ENCODE peak calls at places on chromosomes 5 and 9, in nine cellular contexts. One of them, this sample, is unnamed.

GRCh38 chr9:79127661-79128060 is 444.1 kb upstream of the TLE4 start:
- DNase-seq in testis: no peak
- DNase-seq in suprapubic skin: no peak
- DNase-seq in CD8-positive, alpha-beta memory T cell: no peak
- DNase-seq in right cardiac atrium: no peak
- DNase-seq in GM23248: peak; percentile 32
- DNase-seq in prostate gland: no peak
- DNase-seq in hepatocyte: no peak
- DNase-seq in cardiac muscle cell: no peak
- DNase-seq in this sample: no peak

GRCh38 chr5:14107536-14107935 is 35.6 kb upstream of the TRIO start:
- DNase-seq in testis: no peak
- DNase-seq in suprapubic skin: no peak
- DNase-seq in CD8-positive, alpha-beta memory T cell: no peak
- DNase-seq in right cardiac atrium: no peak
- DNase-seq in GM23248: peak; percentile 28
- DNase-seq in prostate gland: no peak
- DNase-seq in hepatocyte: no peak
- DNase-seq in cardiac muscle cell: no peak
- DNase-seq in this sample: no peak

GRCh38 chr9:6197330-6197729 is 18.3 kb upstream of the IL33 start:
- DNase-seq in testis: no peak
- DNase-seq in suprapubic skin: no peak
- DNase-seq in CD8-positive, alpha-beta memory T cell: no peak
- DNase-seq in right cardiac atrium: no peak
- DNase-seq in GM23248: peak; percentile 65
- DNase-seq in prostate gland: no peak
- DNase-seq in hepatocyte: peak; percentile 11
- DNase-seq in cardiac muscle cell: no peak
- DNase-seq in this sample: peak; percentile 4

GRCh38 chr9:99868845-99869244 is 37.6 kb upstream of the STX17 start:
- DNase-seq in testis: no peak
- DNase-seq in suprapubic skin: no peak
- DNase-seq in CD8-positive, alpha-beta memory T cell: no peak
- DNase-seq in right cardiac atrium: no peak
- DNase-seq in GM23248: peak; percentile 31
- DNase-seq in prostate gland: no peak
- DNase-seq in hepatocyte: no peak
- DNase-seq in cardiac muscle cell: no peak
- DNase-seq in this sample: no peak

GRCh38 chr5:60821488-60822284 is 22.4 kb downstream of the ELOVL7 start:
- DNase-seq in testis: no peak
- DNase-seq in suprapubic skin: no peak
- DNase-seq in CD8-positive, alpha-beta memory T cell: no peak
- DNase-seq in right cardiac atrium: no peak
- DNase-seq in GM23248: no peak
- DNase-seq in prostate gland: no peak
- DNase-seq in hepatocyte: no peak
- DNase-seq in cardiac muscle cell: no peak
- DNase-seq in this sample: no peak

GRCh38 chr9:133490201-133490681 is 11.3 kb upstream of the SLC2A6 start:
- DNase-seq in testis: no peak
- DNase-seq in suprapubic skin: no peak
- DNase-seq in CD8-positive, alpha-beta memory T cell: no peak
- DNase-seq in right cardiac atrium: no peak
- DNase-seq in GM23248: no peak
- DNase-seq in prostate gland: no peak
- DNase-seq in hepatocyte: no peak
- DNase-seq in cardiac muscle cell: no peak
- DNase-seq in this sample: no peak

GRCh38 chr5:136016945-136017530 is 11.8 kb upstream of the TGFBI start:
- DNase-seq in testis: no peak
- DNase-seq in suprapubic skin: no peak
- DNase-seq in CD8-positive, alpha-beta memory T cell: no peak
- DNase-seq in right cardiac atrium: peak; percentile 44
- DNase-seq in GM23248: peak; percentile 94
- DNase-seq in prostate gland: no peak
- DNase-seq in hepatocyte: no peak
- DNase-seq in cardiac muscle cell: no peak
- DNase-seq in this sample: peak; percentile 46

GRCh38 chr9:16824545-16825041 is 45.9 kb downstream of the BNC2 start:
- DNase-seq in testis: no peak
- DNase-seq in suprapubic skin: no peak
- DNase-seq in CD8-positive, alpha-beta memory T cell: no peak
- DNase-seq in right cardiac atrium: no peak
- DNase-seq in GM23248: no peak
- DNase-seq in prostate gland: peak; percentile 78
- DNase-seq in hepatocyte: peak; percentile 37
- DNase-seq in cardiac muscle cell: no peak
- DNase-seq in this sample: peak; percentile 39

GRCh38 chr5:32115985-32116384 is 58.1 kb downstream of the GOLPH3 start:
- DNase-seq in testis: no peak
- DNase-seq in suprapubic skin: no peak
- DNase-seq in CD8-positive, alpha-beta memory T cell: no peak
- DNase-seq in right cardiac atrium: no peak
- DNase-seq in GM23248: peak; percentile 21
- DNase-seq in prostate gland: no peak
- DNase-seq in hepatocyte: no peak
- DNase-seq in cardiac muscle cell: no peak
- DNase-seq in this sample: peak; percentile 58

GRCh38 chr9:114372971-114373591 is 14.7 kb downstream of the AKNA start:
- DNase-seq in testis: peak; percentile 42
- DNase-seq in suprapubic skin: no peak
- DNase-seq in CD8-positive, alpha-beta memory T cell: peak; percentile 94
- DNase-seq in right cardiac atrium: peak; percentile 59
- DNase-seq in GM23248: no peak
- DNase-seq in prostate gland: no peak
- DNase-seq in hepatocyte: no peak
- DNase-seq in cardiac muscle cell: no peak
- DNase-seq in this sample: peak; percentile 59

GRCh38 chr9:126331964-126332748 is 5.5 kb downstream of the MVB12B start:
- DNase-seq in testis: no peak
- DNase-seq in suprapubic skin: peak; percentile 70
- DNase-seq in CD8-positive, alpha-beta memory T cell: no peak
- DNase-seq in right cardiac atrium: no peak
- DNase-seq in GM23248: no peak
- DNase-seq in prostate gland: no peak
- DNase-seq in hepatocyte: no peak
- DNase-seq in cardiac muscle cell: peak; percentile 21
- DNase-seq in this sample: no peak

GRCh38 chr5:33892419-33893151 is 795 bp upstream of the ADAMTS12 start:
- DNase-seq in testis: peak; percentile 38
- DNase-seq in suprapubic skin: no peak
- DNase-seq in CD8-positive, alpha-beta memory T cell: no peak
- DNase-seq in right cardiac atrium: peak; percentile 45
- DNase-seq in GM23248: peak; percentile 93
- DNase-seq in prostate gland: no peak
- DNase-seq in hepatocyte: peak; percentile 51
- DNase-seq in cardiac muscle cell: peak; percentile 55
- DNase-seq in this sample: peak; percentile 82

GRCh38 chr9:127903557-127904475 is 4.4 kb upstream of the ST6GALNAC6 start:
- DNase-seq in testis: peak; percentile 69
- DNase-seq in suprapubic skin: no peak
- DNase-seq in CD8-positive, alpha-beta memory T cell: peak; percentile 61
- DNase-seq in right cardiac atrium: peak; percentile 89
- DNase-seq in GM23248: peak; percentile 36
- DNase-seq in prostate gland: no peak
- DNase-seq in hepatocyte: peak; percentile 48
- DNase-seq in cardiac muscle cell: peak; percentile 80
- DNase-seq in this sample: peak; percentile 73

GRCh38 chr5:180591249-180591887 is at the start of gene SCGB3A1:
- DNase-seq in testis: peak; percentile 18
- DNase-seq in suprapubic skin: no peak
- DNase-seq in CD8-positive, alpha-beta memory T cell: no peak
- DNase-seq in right cardiac atrium: no peak
- DNase-seq in GM23248: peak; percentile 19
- DNase-seq in prostate gland: no peak
- DNase-seq in hepatocyte: no peak
- DNase-seq in cardiac muscle cell: no peak
- DNase-seq in this sample: no peak

GRCh38 chr9:108156270-108156998 is 666.9 kb upstream of the KLF4 start:
- DNase-seq in testis: no peak
- DNase-seq in suprapubic skin: no peak
- DNase-seq in CD8-positive, alpha-beta memory T cell: no peak
- DNase-seq in right cardiac atrium: no peak
- DNase-seq in GM23248: peak; percentile 23
- DNase-seq in prostate gland: no peak
- DNase-seq in hepatocyte: peak; percentile 63
- DNase-seq in cardiac muscle cell: no peak
- DNase-seq in this sample: no peak

GRCh38 chr5:67774796-67775195 is 440.8 kb upstream of the PIK3R1 start:
- DNase-seq in testis: no peak
- DNase-seq in suprapubic skin: no peak
- DNase-seq in CD8-positive, alpha-beta memory T cell: no peak
- DNase-seq in right cardiac atrium: no peak
- DNase-seq in GM23248: no peak
- DNase-seq in prostate gland: no peak
- DNase-seq in hepatocyte: no peak
- DNase-seq in cardiac muscle cell: no peak
- DNase-seq in this sample: no peak

GRCh38 chr9:33818167-33818831 is 1.3 kb downstream of the UBE2R2 start:
- DNase-seq in testis: peak; percentile 23
- DNase-seq in suprapubic skin: no peak
- DNase-seq in CD8-positive, alpha-beta memory T cell: no peak
- DNase-seq in right cardiac atrium: no peak
- DNase-seq in GM23248: no peak
- DNase-seq in prostate gland: no peak
- DNase-seq in hepatocyte: no peak
- DNase-seq in cardiac muscle cell: no peak
- DNase-seq in this sample: no peak

GRCh38 chr5:76294573-76294972 is 108.5 kb upstream of the IQGAP2 start:
- DNase-seq in testis: no peak
- DNase-seq in suprapubic skin: no peak
- DNase-seq in CD8-positive, alpha-beta memory T cell: no peak
- DNase-seq in right cardiac atrium: no peak
- DNase-seq in GM23248: no peak
- DNase-seq in prostate gland: no peak
- DNase-seq in hepatocyte: no peak
- DNase-seq in cardiac muscle cell: no peak
- DNase-seq in this sample: no peak

GRCh38 chr9:111030492-111030891 is 7.8 kb downstream of the LPAR1 start:
- DNase-seq in testis: no peak
- DNase-seq in suprapubic skin: no peak
- DNase-seq in CD8-positive, alpha-beta memory T cell: no peak
- DNase-seq in right cardiac atrium: no peak
- DNase-seq in GM23248: no peak
- DNase-seq in prostate gland: no peak
- DNase-seq in hepatocyte: no peak
- DNase-seq in cardiac muscle cell: peak; percentile 56
- DNase-seq in this sample: no peak

GRCh38 chr5:33120671-33121070 is 320.1 kb upstream of the TARS1 start:
- DNase-seq in testis: no peak
- DNase-seq in suprapubic skin: no peak
- DNase-seq in CD8-positive, alpha-beta memory T cell: no peak
- DNase-seq in right cardiac atrium: no peak
- DNase-seq in GM23248: peak; percentile 88
- DNase-seq in prostate gland: no peak
- DNase-seq in hepatocyte: no peak
- DNase-seq in cardiac muscle cell: no peak
- DNase-seq in this sample: no peak

GRCh38 chr5:95967236-95967635 is 5.6 kb upstream of the ELL2 start:
- DNase-seq in testis: no peak
- DNase-seq in suprapubic skin: no peak
- DNase-seq in CD8-positive, alpha-beta memory T cell: no peak
- DNase-seq in right cardiac atrium: no peak
- DNase-seq in GM23248: no peak
- DNase-seq in prostate gland: no peak
- DNase-seq in hepatocyte: no peak
- DNase-seq in cardiac muscle cell: no peak
- DNase-seq in this sample: no peak

GRCh38 chr5:172411423-172412111 is 42.8 kb downstream of the SH3PXD2B start:
- DNase-seq in testis: no peak
- DNase-seq in suprapubic skin: no peak
- DNase-seq in CD8-positive, alpha-beta memory T cell: no peak
- DNase-seq in right cardiac atrium: peak; percentile 45
- DNase-seq in GM23248: peak; percentile 70
- DNase-seq in prostate gland: no peak
- DNase-seq in hepatocyte: peak; percentile 42
- DNase-seq in cardiac muscle cell: no peak
- DNase-seq in this sample: no peak

DNA sequence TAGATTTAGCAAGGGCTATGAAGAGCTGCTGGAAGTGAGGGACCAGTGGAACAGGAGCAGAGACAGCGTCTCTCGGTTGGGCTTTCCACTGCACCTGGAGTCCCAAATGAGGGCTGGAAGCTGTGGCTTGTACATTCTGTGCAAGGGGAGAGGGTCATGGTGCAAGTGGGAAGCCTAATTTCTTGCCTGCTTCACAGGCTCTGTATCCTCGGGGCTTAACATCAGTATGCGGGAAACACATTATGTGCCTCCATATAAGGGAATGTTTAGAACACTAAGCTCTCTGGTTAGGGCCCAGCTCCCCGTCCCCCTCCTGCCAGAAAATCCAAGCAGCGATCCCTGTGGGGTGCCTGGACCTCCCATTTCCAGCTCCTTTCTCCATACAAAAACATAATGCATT is 89.0 kb upstream of the NIPAL4 start:
- DNase-seq in testis: no peak
- DNase-seq in suprapubic skin: no peak
- DNase-seq in CD8-positive, alpha-beta memory T cell: no peak
- DNase-seq in right cardiac atrium: no peak
- DNase-seq in GM23248: no peak
- DNase-seq in prostate gland: no peak
- DNase-seq in hepatocyte: no peak
- DNase-seq in cardiac muscle cell: peak; percentile 73
- DNase-seq in this sample: peak; percentile 35
- H3K4me1 ChIP-seq in testis: peaks cover 7% of the 10 kb centered on the region
- H3K4me1 ChIP-seq in suprapubic skin: no peaks in the 10 kb centered on the region
- H3K4me1 ChIP-seq in CD8-positive, alpha-beta memory T cell: no peaks in the 10 kb centered on the region
- H3K4me1 ChIP-seq in right cardiac atrium: no peaks in the 10 kb centered on the region
- H3K4me1 ChIP-seq in GM23248: peaks cover 24% of the 10 kb centered on the region
- H3K4me1 ChIP-seq in prostate gland: peaks cover 3% of the 10 kb centered on the region
- H3K4me1 ChIP-seq in hepatocyte: peaks cover 15% of the 10 kb centered on the region
- H3K4me1 ChIP-seq in cardiac muscle cell: peaks cover 34% of the 10 kb centered on the region
- H3K4me1 ChIP-seq in this sample: no peaks in the 10 kb centered on the region

GRCh38 chr5:143403607-143404415 is at the start of gene NR3C1:
- DNase-seq in testis: peak; percentile 86
- DNase-seq in suprapubic skin: peak; percentile 91
- DNase-seq in CD8-positive, alpha-beta memory T cell: peak; percentile 90
- DNase-seq in right cardiac atrium: peak; percentile 90
- DNase-seq in GM23248: peak; percentile 94
- DNase-seq in prostate gland: peak; percentile 78
- DNase-seq in hepatocyte: peak; percentile 94
- DNase-seq in cardiac muscle cell: peak; percentile 76
- DNase-seq in this sample: peak; percentile 79
- H3K4me3 ChIP-seq in testis: peak within 1 kb of the TSS; percentile 87
- H3K4me3 ChIP-seq in suprapubic skin: peak within 1 kb of the TSS; percentile 95
- H3K4me3 ChIP-seq in CD8-positive, alpha-beta memory T cell: peak within 1 kb of the TSS; percentile 98
- H3K4me3 ChIP-seq in right cardiac atrium: peak within 1 kb of the TSS; percentile 78
- H3K4me3 ChIP-seq in GM23248: peak within 1 kb of the TSS; percentile 99
- H3K4me3 ChIP-seq in prostate gland: peak within 1 kb of the TSS; percentile 86
- H3K4me3 ChIP-seq in hepatocyte: peak within 1 kb of the TSS; percentile 98
- H3K4me3 ChIP-seq in cardiac muscle cell: peak within 1 kb of the TSS; percentile 83
- H3K4me3 ChIP-seq in this sample: peak within 1 kb of the TSS; percentile 77

GRCh38 chr5:59274130-59274529 is 619.4 kb downstream of the PDE4D start:
- DNase-seq in testis: no peak
- DNase-seq in suprapubic skin: no peak
- DNase-seq in CD8-positive, alpha-beta memory T cell: no peak
- DNase-seq in right cardiac atrium: no peak
- DNase-seq in GM23248: no peak
- DNase-seq in prostate gland: no peak
- DNase-seq in hepatocyte: no peak
- DNase-seq in cardiac muscle cell: no peak
- DNase-seq in this sample: no peak
- H3K27ac ChIP-seq in testis: no peak overlapping the region
- H3K27ac ChIP-seq in suprapubic skin: no peak overlapping the region
- H3K27ac ChIP-seq in CD8-positive, alpha-beta memory T cell: no peak overlapping the region
- H3K27ac ChIP-seq in right cardiac atrium: no peak overlapping the region
- H3K27ac ChIP-seq in GM23248: no peak overlapping the region
- H3K27ac ChIP-seq in prostate gland: peak overlapping the region; percentile 87
- H3K27ac ChIP-seq in hepatocyte: peak overlapping the region; percentile 88
- H3K27ac ChIP-seq in cardiac muscle cell: no peak overlapping the region
- H3K27ac ChIP-seq in this sample: no peak overlapping the region

GRCh38 chr9:76530458-76531100 is 71.6 kb downstream of the GCNT1 start:
- DNase-seq in testis: no peak
- DNase-seq in suprapubic skin: no peak
- DNase-seq in CD8-positive, alpha-beta memory T cell: no peak
- DNase-seq in right cardiac atrium: peak; percentile 40
- DNase-seq in GM23248: peak; percentile 70
- DNase-seq in prostate gland: no peak
- DNase-seq in hepatocyte: no peak
- DNase-seq in cardiac muscle cell: no peak
- DNase-seq in this sample: no peak
- H3K4me1 ChIP-seq in testis: no peaks in the 10 kb centered on the region
- H3K4me1 ChIP-seq in suprapubic skin: peaks cover 4% of the 10 kb centered on the region
- H3K4me1 ChIP-seq in CD8-positive, alpha-beta memory T cell: no peaks in the 10 kb centered on the region
- H3K4me1 ChIP-seq in right cardiac atrium: no peaks in the 10 kb centered on the region
- H3K4me1 ChIP-seq in GM23248: peaks cover 42% of the 10 kb centered on the region
- H3K4me1 ChIP-seq in prostate gland: no peaks in the 10 kb centered on the region
- H3K4me1 ChIP-seq in hepatocyte: peaks cover 4% of the 10 kb centered on the region
- H3K4me1 ChIP-seq in cardiac muscle cell: no peaks in the 10 kb centered on the region
- H3K4me1 ChIP-seq in this sample: peaks cover 3% of the 10 kb centered on the region

This sample was measured in SJCRH30.